ENCODE peak calls at places on chromosome 13, in four cellular contexts. One of them, this sample, is unnamed.
A peak's percentile ranks its signal among the peaks of the same experiment; 100 is the strongest.

GRCh38 chr13:45231722-45232121 is 30.9 kb upstream of the KCTD4 start:
- DNase-seq in heart left ventricle: no peak
- DNase-seq in mesendoderm: peak; percentile 64
- DNase-seq in tibial nerve: no peak
- DNase-seq in this sample: no peak

GRCh38 chr13:51921790-51922740 is 60.3 kb downstream of the CCDC70 start:
- DNase-seq in mesendoderm: peak; percentile 50
- DNase-seq in heart left ventricle: no peak
- DNase-seq in tibial nerve: no peak
- DNase-seq in this sample: no peak

GRCh38 chr13:96967248-96967745 is 27.0 kb downstream of the OXGR1 start:
- DNase-seq in tibial nerve: no peak
- DNase-seq in mesendoderm: peak; percentile 40
- DNase-seq in heart left ventricle: no peak
- DNase-seq in this sample: no peak

GRCh38 chr13:35804901-35805300 is 326.3 kb downstream of the DCLK1 start:
- DNase-seq in mesendoderm: no peak
- DNase-seq in tibial nerve: no peak
- DNase-seq in heart left ventricle: no peak
- DNase-seq in this sample: no peak

GRCh38 chr13:51297556-51297955 is 41.9 kb upstream of the SERPINE3 start:
- DNase-seq in mesendoderm: peak; percentile 44
- DNase-seq in heart left ventricle: no peak
- DNase-seq in tibial nerve: no peak
- DNase-seq in this sample: no peak

GRCh38 chr13:36787181-36787580 is 31.8 kb upstream of the RFXAP start:
- DNase-seq in heart left ventricle: no peak
- DNase-seq in mesendoderm: peak; percentile 49
- DNase-seq in tibial nerve: no peak
- DNase-seq in this sample: no peak

GRCh38 chr13:91722267-91722884 is 324.0 kb downstream of the GPC5 start:
- DNase-seq in heart left ventricle: no peak
- DNase-seq in mesendoderm: peak; percentile 14
- DNase-seq in tibial nerve: no peak
- DNase-seq in this sample: no peak

GRCh38 chr13:57630661-57631606 is 610 bp upstream of the PCDH17 start:
- DNase-seq in heart left ventricle: no peak
- DNase-seq in tibial nerve: no peak
- DNase-seq in mesendoderm: peak; percentile 30
- DNase-seq in this sample: no peak

GRCh38 chr13:41502021-41502420 is 44.7 kb downstream of the RGCC start:
- DNase-seq in mesendoderm: no peak
- DNase-seq in heart left ventricle: no peak
- DNase-seq in tibial nerve: no peak
- DNase-seq in this sample: no peak

GRCh38 chr13:33931397-33931987 is 113.5 kb downstream of the RFC3 start:
- DNase-seq in tibial nerve: no peak
- DNase-seq in mesendoderm: peak; percentile 65
- DNase-seq in heart left ventricle: no peak
- DNase-seq in this sample: no peak

GRCh38 chr13:74132152-74132767 is 1.9 kb downstream of the KLF12 start:
- DNase-seq in mesendoderm: no peak
- DNase-seq in heart left ventricle: no peak
- DNase-seq in tibial nerve: no peak
- DNase-seq in this sample: no peak

GRCh38 chr13:48492123-48493075 is 40.5 kb downstream of the RCBTB2 start:
- DNase-seq in tibial nerve: peak; percentile 27
- DNase-seq in heart left ventricle: peak; percentile 90
- DNase-seq in mesendoderm: no peak
- DNase-seq in this sample: no peak
- H3K4me1 ChIP-seq in tibial nerve: no peaks in the 10 kb centered on the region
- H3K4me1 ChIP-seq in heart left ventricle: no peaks in the 10 kb centered on the region
- H3K4me1 ChIP-seq in mesendoderm: no peaks in the 10 kb centered on the region
- H3K4me1 ChIP-seq in this sample: no peaks in the 10 kb centered on the region

DNA sequence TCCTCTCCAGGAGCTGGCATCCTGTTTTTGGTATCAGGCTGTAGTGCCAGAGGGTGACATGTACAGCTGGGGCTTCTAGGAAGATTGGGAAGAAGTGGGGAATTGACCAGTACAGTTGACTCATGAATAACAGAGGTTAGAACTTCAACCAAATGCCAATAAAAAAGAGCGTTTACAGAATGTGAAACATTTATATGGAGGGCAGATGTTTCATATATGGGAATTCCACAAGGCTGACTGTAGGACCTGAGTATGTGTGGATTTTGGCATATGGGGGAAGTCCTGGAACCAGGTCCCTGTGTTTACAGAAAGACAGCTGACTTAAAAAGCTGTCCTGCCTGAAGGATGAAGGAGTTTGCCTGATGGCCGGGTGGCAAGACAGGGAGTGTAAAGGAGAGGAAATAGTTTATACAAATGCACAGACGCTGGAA is 5.2 kb downstream of the CHAMP1 start:
- DNase-seq in heart left ventricle: no peak
- DNase-seq in tibial nerve: no peak
- DNase-seq in mesendoderm: no peak
- DNase-seq in this sample: no peak
- H3K27ac ChIP-seq in heart left ventricle: no peak overlapping the region
- H3K27ac ChIP-seq in tibial nerve: no peak overlapping the region
- H3K27ac ChIP-seq in mesendoderm: no peak overlapping the region
- H3K27ac ChIP-seq in this sample: no peak overlapping the region

GRCh38 chr13:79645569-79645968 is 164.6 kb downstream of the NDFIP2 start:
- DNase-seq in tibial nerve: no peak
- DNase-seq in heart left ventricle: no peak
- DNase-seq in mesendoderm: no peak
- DNase-seq in this sample: no peak

GRCh38 chr13:79647518-79647917 is 166.6 kb downstream of the NDFIP2 start:
- DNase-seq in heart left ventricle: no peak
- DNase-seq in mesendoderm: no peak
- DNase-seq in tibial nerve: no peak
- DNase-seq in this sample: no peak

GRCh38 chr13:79642596-79642995 is 161.6 kb downstream of the NDFIP2 start:
- DNase-seq in mesendoderm: peak; percentile 37
- DNase-seq in tibial nerve: no peak
- DNase-seq in heart left ventricle: no peak
- DNase-seq in this sample: no peak

GRCh38 chr13:79648191-79648590 is 167.2 kb downstream of the NDFIP2 start:
- DNase-seq in heart left ventricle: no peak
- DNase-seq in tibial nerve: no peak
- DNase-seq in mesendoderm: no peak
- DNase-seq in this sample: no peak

DNA sequence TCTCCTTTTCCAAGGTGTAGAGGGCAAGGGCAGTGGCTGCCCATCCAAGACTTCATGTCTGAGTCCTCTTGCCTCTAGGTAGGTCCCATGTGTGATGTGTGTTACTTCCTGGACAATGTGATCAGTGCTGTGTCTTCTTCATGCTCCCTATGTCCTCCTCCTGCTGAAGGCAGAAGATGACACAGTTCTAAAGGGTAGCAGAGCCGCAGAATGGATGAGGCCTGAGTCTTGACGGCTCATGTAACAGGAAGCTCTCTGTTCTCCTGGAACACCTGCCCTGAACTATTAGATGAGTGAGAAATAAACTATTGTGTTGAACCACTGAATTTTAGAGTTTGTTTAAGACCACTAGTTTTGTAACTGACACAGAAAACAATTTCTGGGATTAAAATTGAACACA is 165.9 kb downstream of the NDFIP2 start:
- DNase-seq in tibial nerve: no peak
- DNase-seq in mesendoderm: no peak
- DNase-seq in heart left ventricle: no peak
- DNase-seq in this sample: no peak
- H3K4me1 ChIP-seq in tibial nerve: no peaks in the 10 kb centered on the region
- H3K4me1 ChIP-seq in mesendoderm: no peaks in the 10 kb centered on the region
- H3K4me1 ChIP-seq in heart left ventricle: no peaks in the 10 kb centered on the region
- H3K4me1 ChIP-seq in this sample: no peaks in the 10 kb centered on the region

GRCh38 chr13:39516140-39516539 is 86.9 kb downstream of the LHFPL6 start:
- DNase-seq in tibial nerve: no peak
- DNase-seq in heart left ventricle: peak; percentile 44
- DNase-seq in mesendoderm: no peak
- DNase-seq in this sample: no peak
- H3K27ac ChIP-seq in tibial nerve: no peak overlapping the region
- H3K27ac ChIP-seq in heart left ventricle: peak overlapping the region; percentile 35
- H3K27ac ChIP-seq in mesendoderm: no peak overlapping the region
- H3K27ac ChIP-seq in this sample: no peak overlapping the region

This sample was measured in thoracic aorta.